ENCODE peak calls at places on chromosome 21, in seven cellular contexts. S, U, R, Z, C, M and X are unnamed samples.

GRCh38 chr21:38954450-38955059 is 148.8 kb downstream of the ETS2 start:
- DNase-seq in M (no peak), U (no peak), C (no peak), R (no peak), Z (no peak), S (no peak), X (no peak)

GRCh38 chr21:34365794-34366193 is 2.0 kb downstream of the KCNE2 start:
- DNase-seq in C (no peak), R (no peak), Z (no peak), S (no peak), M (no peak), U (peak), X (no peak)

GRCh38 chr21:41767606-41768370 is 936 bp upstream of the RIPK4 start:
- DNase-seq in M (no peak), U (no peak), C (no peak), R (peak), Z (no peak), S (no peak), X (no peak)

GRCh38 chr21:41671859-41672542 is 94.9 kb downstream of the RIPK4 start:
- DNase-seq in R (no peak), C (no peak), S (no peak), M (no peak), U (no peak), Z (no peak), X (no peak)

GRCh38 chr21:33313183-33313582 is 11.6 kb upstream of the IFNAR1 start:
- DNase-seq in R (no peak), Z (no peak), U (no peak), M (no peak), S (no peak), C (no peak), X (no peak)

GRCh38 chr21:28636988-28637691 is 355.5 kb downstream of the LTN1 start:
- DNase-seq in C (peak), U (no peak), Z (no peak), M (no peak), S (no peak), R (peak), X (no peak)

GRCh38 chr21:42695324-42696025 is 42.1 kb downstream of the PDE9A start:
- DNase-seq in S (peak), R (peak), U (no peak), M (no peak), Z (no peak), C (no peak), X (no peak)

GRCh38 chr21:27419153-27419552 is 452.3 kb upstream of the ADAMTS5 start:
- DNase-seq in R (peak), Z (no peak), C (no peak), U (no peak), S (no peak), M (no peak), X (no peak)

GRCh38 chr21:33884361-33885157 is 31.0 kb downstream of the ATP5PO start:
- DNase-seq in S (peak), Z (no peak), U (no peak), M (no peak), C (no peak), R (peak), X (no peak)

GRCh38 chr21:34797926-34798595 is 129.3 kb downstream of the CLIC6 start:
- DNase-seq in R (no peak), U (no peak), C (no peak), S (no peak), Z (no peak), M (no peak), X (no peak)

GRCh38 chr21:38913120-38913975 is 107.6 kb downstream of the ETS2 start:
- DNase-seq in Z (no peak), C (peak), M (peak), U (peak), R (peak), S (no peak), X (no peak)

GRCh38 chr21:17929514-17929913 is 110.4 kb upstream of the C21orf91 start:
- DNase-seq in M (no peak), C (no peak), U (no peak), S (no peak), R (no peak), Z (no peak), X (no peak)

GRCh38 chr21:39001341-39001740 is 181.9 kb downstream of the PSMG1 start:
- DNase-seq in Z (no peak), C (no peak), U (no peak), R (peak), S (no peak), M (no peak), X (no peak)

GRCh38 chr21:28138272-28138671 is 854.4 kb downstream of the LTN1 start:
- DNase-seq in C (no peak), Z (no peak), U (no peak), R (no peak), S (no peak), M (no peak), X (no peak)

GRCh38 chr21:21740207-21740606 is 742.0 kb downstream of the NCAM2 start:
- DNase-seq in C (no peak), M (no peak), S (no peak), U (no peak), Z (no peak), R (peak), X (no peak)

GRCh38 chr21:33265664-33266049 is 510 bp upstream of the IL10RB start:
- DNase-seq in S (no peak), C (no peak), U (peak), Z (no peak), R (no peak), M (peak), X (peak)

GRCh38 chr21:33372582-33372981 is 30.6 kb upstream of the IFNGR2 start:
- DNase-seq in U (no peak), M (no peak), R (no peak), Z (no peak), C (no peak), S (no peak), X (no peak)

GRCh38 chr21:34796518-34797201 is 127.9 kb downstream of the CLIC6 start:
- DNase-seq in C (no peak), R (no peak), U (no peak), M (no peak), S (no peak), Z (no peak), X (no peak)

GRCh38 chr21:34526618-34527290 is 14.7 kb upstream of the KCNE1 start:
- DNase-seq in C (peak), Z (no peak), R (peak), U (peak), S (peak), M (peak), X (no peak)

GRCh38 chr21:15122241-15122640 is 57.4 kb upstream of the NRIP1 start:
- DNase-seq in M (no peak), U (no peak), C (no peak), R (no peak), S (no peak), Z (no peak), X (no peak)

GRCh38 chr21:31218830-31219608 is 125.0 kb downstream of the TIAM1 start:
- DNase-seq in U (peak), Z (no peak), C (peak), R (peak), M (peak), S (no peak), X (no peak)

GRCh38 chr21:27277122-27277521 is 310.2 kb upstream of the ADAMTS5 start:
- DNase-seq in C (no peak), U (no peak), S (no peak), Z (no peak), M (no peak), R (peak), X (no peak)

GRCh38 chr21:27275294-27275927 is 308.5 kb upstream of the ADAMTS5 start:
- DNase-seq in U (no peak), Z (no peak), C (peak), M (no peak), R (peak), S (no peak), X (no peak)

GRCh38 chr21:21383126-21383525 is 384.9 kb downstream of the NCAM2 start:
- DNase-seq in U (no peak), Z (no peak), R (peak), M (no peak), C (no peak), S (no peak), X (no peak)

GRCh38 chr21:29196021-29196663 is 65.7 kb downstream of the MAP3K7CL start:
- DNase-seq in Z (peak), U (peak), M (no peak), R (peak), S (no peak), C (peak), X (peak)

GRCh38 chr21:27149034-27149433 is 182.1 kb upstream of the ADAMTS5 start:
- DNase-seq in U (no peak), M (no peak), R (peak), Z (no peak), S (no peak), C (no peak), X (no peak)

GRCh38 chr21:29231781-29232548 is 66.8 kb upstream of the BACH1 start:
- DNase-seq in U (no peak), R (no peak), S (no peak), M (no peak), C (no peak), Z (no peak), X (no peak)

GRCh38 chr21:29342394-29342957 is 43.8 kb downstream of the BACH1 start:
- DNase-seq in M (peak), S (peak), R (peak), C (peak), U (no peak), Z (no peak), X (no peak)

GRCh38 chr21:34510148-34511142 is 1.6 kb downstream of the KCNE1 start:
- DNase-seq in C (no peak), S (no peak), R (peak), M (peak), U (peak), Z (no peak), X (no peak)

GRCh38 chr21:42118901-42119300 is 47.8 kb downstream of the UMODL1 start:
- DNase-seq in C (no peak), R (no peak), S (no peak), U (no peak), Z (no peak), M (no peak), X (no peak)

GRCh38 chr21:15850645-15851044 is 120.9 kb downstream of the USP25 start:
- DNase-seq in M (no peak), C (peak), R (peak), S (no peak), Z (no peak), U (no peak), X (no peak)

GRCh38 chr21:42491328-42491727 is 4.7 kb downstream of the RSPH1 start:
- DNase-seq in Z (no peak), R (no peak), U (no peak), C (no peak), S (no peak), M (no peak), X (no peak)

GRCh38 chr21:42003051-42003461 is 7.1 kb downstream of the ZBTB21 start:
- DNase-seq in C (no peak), R (no peak), M (no peak), S (no peak), U (no peak), Z (no peak), X (no peak)

GRCh38 chr21:16046625-16047340 is 317.0 kb downstream of the USP25 start:
- DNase-seq in Z (no peak), U (no peak), S (no peak), R (peak), M (no peak), C (peak), X (no peak)

GRCh38 chr21:36099000-36099399 is 29.2 kb downstream of the CBR1 start:
- DNase-seq in S (no peak), C (no peak), U (no peak), Z (no peak), M (no peak), R (no peak), X (no peak)
- TF ChIP-seq CTCF in S (no peak), C (no peak), U (no peak), Z (no peak), M (no peak), R (no peak), X (no peak)

GRCh38 chr21:44948426-44949120 is 8.7 kb downstream of the SLX9 start:
- DNase-seq in U (no peak), C (no peak), S (no peak), R (no peak), M (peak), Z (no peak), X (no peak)

GRCh38 chr21:44946254-44947041 is 6.6 kb downstream of the SLX9 start:
- DNase-seq in S (no peak), U (no peak), C (no peak), R (no peak), M (no peak), Z (no peak), X (no peak)

GRCh38 chr21:44949161-44950015 is 9.6 kb downstream of the SLX9 start:
- DNase-seq in C (peak), R (peak), S (no peak), U (peak), M (peak), Z (peak), X (peak)

GRCh38 chr21:44947111-44947929 is 7.5 kb downstream of the SLX9 start:
- DNase-seq in Z (no peak), C (no peak), S (no peak), U (no peak), R (no peak), M (no peak), X (no peak)

GRCh38 chr21:44947930-44948331 is 8.1 kb downstream of the SLX9 start:
- DNase-seq in C (no peak), U (no peak), M (peak), R (no peak), S (no peak), Z (no peak), X (no peak)
- TF ChIP-seq CTCF in C (no peak), U (no peak), M (no peak), R (no peak), S (no peak), Z (no peak), X (no peak)

DNA sequence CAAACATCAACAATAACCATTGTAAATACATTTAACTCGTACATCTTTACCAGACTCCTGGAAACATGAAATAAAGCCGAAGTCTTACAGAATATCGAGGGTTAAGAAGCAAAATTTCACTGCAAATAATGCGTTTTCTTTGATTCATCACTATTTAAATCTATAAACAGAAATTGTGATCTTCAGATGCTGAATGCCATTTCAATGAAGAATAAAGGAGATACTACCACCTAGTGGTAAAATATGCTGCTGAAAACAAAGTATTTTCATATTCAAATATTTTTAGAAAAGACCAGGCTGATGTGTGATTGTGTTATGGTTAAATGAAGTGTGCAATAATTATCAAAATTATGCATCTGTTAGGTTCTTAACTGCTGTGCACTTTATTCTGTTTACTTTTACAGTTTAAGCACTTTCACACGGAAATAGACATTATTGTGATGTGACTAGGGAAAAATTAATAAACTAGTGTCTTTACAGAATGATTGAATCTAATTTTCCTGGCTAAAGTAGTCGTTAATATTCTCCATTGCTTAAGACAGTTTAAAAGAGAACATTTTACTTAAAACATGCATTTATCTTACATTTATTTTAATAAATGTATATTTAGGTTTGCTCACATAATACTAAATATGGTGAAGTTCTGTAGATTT is 1093.1 kb downstream of the MRPL39 start:
- DNase-seq in U (no peak), M (no peak), S (no peak), C (no peak), Z (no peak), R (no peak), X (no peak)
- TF ChIP-seq CTCF in U (peak), M (no peak), S (no peak), C (peak), Z (peak), R (no peak), X (no peak)

GRCh38 chr21:43910460-43910859 is 45.4 kb downstream of the AGPAT3 start:
- DNase-seq in U (no peak), S (no peak), C (no peak), Z (no peak), R (no peak), M (no peak), X (no peak)
- TF ChIP-seq CTCF in U (no peak), S (no peak), C (no peak), Z (no peak), R (no peak), M (no peak), X (no peak)

DNA sequence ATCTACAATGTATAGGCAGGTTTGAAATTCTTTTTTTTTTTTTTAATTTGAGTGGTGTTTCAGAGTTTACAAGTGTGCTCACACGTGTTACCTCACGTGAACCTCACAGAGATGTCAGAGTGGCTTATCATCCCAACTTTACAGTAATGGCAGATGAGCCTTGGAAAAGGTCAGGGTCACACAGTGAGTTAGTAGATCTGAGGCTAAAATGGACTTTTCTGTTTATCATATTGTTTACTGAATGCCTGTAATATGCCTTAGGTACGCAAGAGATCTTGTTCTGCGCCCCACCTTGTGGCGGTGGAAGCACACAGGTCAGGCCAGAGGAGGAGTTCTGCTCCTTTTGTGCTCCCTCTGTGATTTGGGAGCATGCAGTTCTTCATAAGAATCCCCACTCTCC is 80.0 kb downstream of the DYRK1A start:
- DNase-seq in C (no peak), R (no peak), U (no peak), M (no peak), Z (no peak), S (no peak), X (no peak)
- TF ChIP-seq CTCF in C (no peak), R (no peak), U (no peak), M (no peak), Z (no peak), S (no peak), X (no peak)

DNA sequence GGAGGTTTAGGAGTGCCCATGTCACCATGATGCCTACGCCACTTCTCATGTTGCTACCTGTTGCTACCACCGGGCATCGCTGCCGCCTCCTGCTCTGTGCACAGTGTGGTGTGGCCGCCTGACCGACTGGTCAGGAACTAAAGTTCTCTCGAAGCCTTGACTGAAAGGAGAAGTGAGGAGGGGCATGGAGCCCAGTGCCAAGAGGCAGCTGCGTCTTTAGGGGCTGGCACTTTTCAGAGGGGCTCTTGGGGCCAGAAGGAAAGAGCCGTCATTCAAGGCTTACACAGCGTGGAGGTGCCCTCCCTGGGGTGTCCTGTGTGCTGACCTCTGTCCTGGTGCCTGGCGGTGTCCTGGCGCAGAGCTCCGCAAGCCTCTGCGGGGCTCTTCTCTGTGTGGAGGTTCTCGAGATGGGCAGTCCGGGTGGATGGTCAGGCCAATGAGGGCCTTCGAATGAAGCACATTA is 57.2 kb downstream of the ADARB1 start:
- DNase-seq in U (no peak), C (no peak), Z (no peak), R (no peak), M (no peak), S (no peak), X (no peak)
- TF ChIP-seq CTCF in U (no peak), C (no peak), Z (no peak), R (no peak), M (no peak), S (no peak), X (no peak)

GRCh38 chr21:20308586-20308985 is 689.6 kb upstream of the NCAM2 start:
- DNase-seq in U (no peak), R (no peak), Z (no peak), M (no peak), C (no peak), S (no peak), X (no peak)

GRCh38 chr21:20311388-20311787 is 686.8 kb upstream of the NCAM2 start:
- DNase-seq in U (no peak), Z (no peak), R (no peak), C (no peak), S (no peak), M (no peak), X (no peak)

GRCh38 chr21:20302084-20302483 is 696.1 kb upstream of the NCAM2 start:
- DNase-seq in S (no peak), R (no peak), Z (no peak), C (no peak), U (no peak), M (no peak), X (no peak)

GRCh38 chr21:20301395-20301794 is 696.8 kb upstream of the NCAM2 start:
- DNase-seq in M (no peak), C (no peak), Z (no peak), U (no peak), S (no peak), R (no peak), X (no peak)

DNA sequence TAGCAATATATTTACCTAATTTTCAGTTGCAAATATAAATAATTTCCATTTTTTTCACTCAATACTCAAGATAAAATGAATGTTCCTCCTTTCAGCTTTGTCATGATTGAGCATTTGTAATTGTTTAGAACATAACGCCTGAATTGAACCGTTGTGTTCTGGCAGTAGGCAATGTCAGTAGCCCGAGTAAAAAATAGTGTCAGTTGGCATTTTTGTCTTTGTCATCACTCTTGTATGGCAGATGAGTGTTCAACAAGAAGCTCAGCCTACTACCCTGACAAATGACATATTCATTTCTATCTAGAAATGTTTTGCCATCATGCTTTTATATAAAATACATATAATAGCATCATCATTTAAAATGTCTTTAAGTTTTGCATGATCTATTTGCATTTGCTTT is 691.4 kb upstream of the NCAM2 start:
- DNase-seq in R (no peak), S (no peak), Z (no peak), C (no peak), U (no peak), M (no peak), X (no peak)
- TF ChIP-seq CTCF in R (no peak), S (no peak), Z (no peak), C (no peak), U (no peak), M (no peak), X (no peak)